ENCODE peak calls at places on chromosomes 5 and 9, in seven cellular contexts. C is GM12878, I is GM23338, R is HL-60, X is A549, L is K562, Y is HCT116. U is an unnamed sample.

GRCh38 chr9:17134396-17134842 is 421 bp upstream of the CNTLN start:
- DNase-seq in C (no peak), I (no peak), R (no peak), X (no peak), L (no peak), Y (no peak), U (no peak)

GRCh38 chr5:139958749-139959148 is 84.3 kb downstream of the NRG2 start:
- DNase-seq in C (no peak), I (no peak), R (no peak), X (no peak), L (no peak), Y (no peak), U (no peak)

GRCh38 chr5:139296862-139297326 is 3.4 kb downstream of the MATR3 start:
- DNase-seq in C (no peak), I (no peak), R (no peak), X (no peak), L (no peak), Y (no peak), U (no peak)

GRCh38 chr5:73673161-73673591 is 47.2 kb downstream of the ARHGEF28 start:
- DNase-seq in C (no peak), I (no peak), R (peak; percentile 11), X (peak; percentile 71), L (peak; percentile 14), Y (no peak), U (no peak)

GRCh38 chr9:85716031-85716877 is 25.5 kb downstream of the AGTPBP1 start:
- DNase-seq in C (peak; percentile 48), I (peak; percentile 78), R (peak; percentile 64), X (no peak), L (peak; percentile 4), Y (no peak), U (no peak)

GRCh38 chr5:128053291-128053954 is 30.1 kb upstream of the SLC12A2 start:
- DNase-seq in C (no peak), I (no peak), R (no peak), X (no peak), L (no peak), Y (no peak), U (no peak)

GRCh38 chr9:135990468-135991429 is 29.6 kb upstream of the UBAC1 start:
- DNase-seq in C (no peak), I (peak; percentile 96), R (peak; percentile 43), X (peak; percentile 86), L (peak; percentile 89), Y (peak; percentile 79), U (peak; percentile 89)

GRCh38 chr5:112109331-112109993 is 309.6 kb downstream of the EPB41L4A start:
- DNase-seq in C (no peak), I (peak; percentile 56), R (peak; percentile 35), X (peak; percentile 9), L (no peak), Y (peak; percentile 12), U (peak; percentile 4)

GRCh38 chr9:73183917-73184861 is 32.5 kb downstream of the ANXA1 start:
- DNase-seq in C (no peak), I (peak; percentile 54), R (no peak), X (peak; percentile 65), L (peak; percentile 11), Y (peak; percentile 38), U (no peak)

GRCh38 chr5:139856694-139857093 is 61.1 kb downstream of the PSD2 start:
- DNase-seq in C (no peak), I (no peak), R (no peak), X (no peak), L (no peak), Y (no peak), U (peak; percentile 48)

GRCh38 chr9:70478963-70479641 is 64.6 kb upstream of the KLF9 start:
- DNase-seq in C (no peak), I (no peak), R (no peak), X (no peak), L (no peak), Y (no peak), U (no peak)

GRCh38 chr9:72327631-72328030 is 37.4 kb downstream of the ZFAND5 start:
- DNase-seq in C (no peak), I (no peak), R (no peak), X (no peak), L (no peak), Y (no peak), U (no peak)

GRCh38 chr5:107359033-107359915 is 311.5 kb downstream of the EFNA5 start:
- DNase-seq in C (no peak), I (no peak), R (no peak), X (peak; percentile 44), L (no peak), Y (no peak), U (no peak)

GRCh38 chr9:121559183-121559582 is 59.5 kb upstream of the GGTA1 start:
- DNase-seq in C (peak; percentile 21), I (no peak), R (no peak), X (no peak), L (no peak), Y (no peak), U (no peak)

GRCh38 chr9:108104991-108105390 is 615.4 kb upstream of the KLF4 start:
- DNase-seq in C (no peak), I (no peak), R (no peak), X (no peak), L (no peak), Y (no peak), U (no peak)

GRCh38 chr5:140246378-140247122 is 56.4 kb downstream of the PFDN1 start:
- DNase-seq in C (no peak), I (no peak), R (no peak), X (no peak), L (no peak), Y (no peak), U (peak; percentile 37)

GRCh38 chr5:62587737-62588136 is 9.1 kb downstream of the LRRC70 start:
- DNase-seq in C (no peak), I (no peak), R (peak; percentile 28), X (no peak), L (no peak), Y (no peak), U (no peak)

GRCh38 chr9:86774101-86774500 is 173.2 kb downstream of the GAS1 start:
- DNase-seq in C (no peak), I (no peak), R (no peak), X (no peak), L (no peak), Y (no peak), U (no peak)

GRCh38 chr9:86771391-86771790 is 175.9 kb downstream of the GAS1 start:
- DNase-seq in C (no peak), I (no peak), R (no peak), X (no peak), L (no peak), Y (no peak), U (no peak)

GRCh38 chr9:86772289-86772982 is 174.9 kb downstream of the GAS1 start:
- DNase-seq in C (no peak), I (no peak), R (no peak), X (no peak), L (no peak), Y (no peak), U (no peak)

GRCh38 chr9:86775718-86776117 is 171.6 kb downstream of the GAS1 start:
- DNase-seq in C (no peak), I (no peak), R (no peak), X (no peak), L (no peak), Y (no peak), U (no peak)

DNA sequence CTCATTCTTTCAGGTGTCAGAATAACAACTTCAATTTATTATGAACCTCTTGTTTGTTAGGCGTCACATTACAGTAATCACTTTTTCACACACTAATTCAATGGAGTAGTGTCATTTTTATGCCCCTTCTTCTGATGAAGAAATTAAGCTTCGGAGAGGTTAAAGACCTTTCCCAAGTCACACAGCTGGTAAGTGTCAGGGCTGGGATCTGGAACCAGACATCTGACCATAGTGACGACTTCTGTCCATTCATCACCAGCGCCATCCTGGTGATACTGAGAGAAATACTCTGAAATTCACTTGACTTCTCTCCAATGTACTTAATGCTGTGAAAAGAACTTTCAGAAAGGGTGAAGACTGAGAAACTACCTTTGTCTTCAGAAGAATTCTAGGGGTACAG is 173.9 kb downstream of the GAS1 start:
- DNase-seq in C (no peak), I (no peak), R (no peak), X (no peak), L (no peak), Y (no peak), U (no peak)
- TF ChIP-seq REST in C (no peak), I (no peak), R (no peak), X (no peak), L (no peak), Y (no peak), U (no peak)

DNA sequence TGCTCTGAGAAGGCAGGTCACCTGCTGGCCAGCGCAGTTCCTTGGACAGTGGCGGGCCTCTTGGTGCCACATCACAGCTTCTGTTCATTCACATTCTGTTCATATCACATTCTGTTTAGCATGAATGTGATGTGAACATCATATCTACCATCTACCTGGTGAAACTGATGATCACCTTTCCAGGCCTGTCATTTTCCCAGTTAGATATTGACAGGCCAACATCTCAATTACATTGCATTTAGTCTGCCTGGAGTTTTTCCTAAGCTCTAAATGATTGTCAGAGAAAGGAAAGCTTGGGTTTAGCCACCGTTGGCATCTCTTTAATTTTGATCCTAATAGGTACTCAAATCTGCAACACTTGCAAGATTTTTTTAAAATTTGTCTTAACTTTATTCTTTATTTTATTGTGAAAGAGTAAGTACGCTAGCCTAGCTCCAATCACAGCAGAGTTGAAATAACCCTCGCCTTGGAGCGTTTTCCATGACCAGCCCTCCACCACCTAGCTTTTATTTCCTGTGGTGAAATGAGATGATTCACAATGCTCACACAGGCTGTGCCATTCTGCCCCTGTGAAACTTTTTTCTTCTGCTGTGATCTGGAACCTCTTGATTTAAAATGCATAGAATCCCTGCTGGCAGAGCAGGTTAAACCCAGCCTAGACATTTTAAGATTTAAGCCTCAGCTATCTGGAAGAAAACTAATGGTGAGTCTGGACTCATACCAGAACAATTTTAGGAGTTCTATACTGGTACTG is 225.0 kb downstream of the ESM1 start:
- DNase-seq in C (no peak), I (no peak), R (no peak), X (no peak), L (no peak), Y (no peak), U (no peak)
- TF ChIP-seq REST in C (no peak), I (no peak), R (no peak), X (no peak), L (no peak), Y (no peak), U (no peak)

GRCh38 chr9:34372598-34373011 is 4.1 kb downstream of the MYORG start:
- DNase-seq in C (no peak), I (peak; percentile 85), R (no peak), X (no peak), L (no peak), Y (no peak), U (no peak)
- TF ChIP-seq REST in C (no peak), I (no peak), R (no peak), X (no peak), L (no peak), Y (no peak), U (no peak)

GRCh38 chr9:117098331-117098730 is 316.5 kb downstream of the ASTN2 start:
- DNase-seq in C (no peak), I (no peak), R (no peak), X (no peak), L (no peak), Y (no peak), U (no peak)

GRCh38 chr9:117101003-117101402 is 313.9 kb downstream of the ASTN2 start:
- DNase-seq in C (no peak), I (no peak), R (no peak), X (no peak), L (no peak), Y (no peak), U (no peak)

GRCh38 chr9:117096138-117096537 is 318.7 kb downstream of the ASTN2 start:
- DNase-seq in C (no peak), I (no peak), R (no peak), X (no peak), L (no peak), Y (no peak), U (no peak)

GRCh38 chr9:117095116-117095515 is 319.7 kb downstream of the ASTN2 start:
- DNase-seq in C (no peak), I (no peak), R (no peak), X (no peak), L (no peak), Y (no peak), U (no peak)

GRCh38 chr9:117097761-117098160 is 317.1 kb downstream of the ASTN2 start:
- DNase-seq in C (no peak), I (no peak), R (no peak), X (no peak), L (no peak), Y (no peak), U (no peak)
- TF ChIP-seq REST in C (no peak), I (no peak), R (no peak), X (no peak), L (no peak), Y (no peak), U (no peak)